ENCODE peak calls at places on chromosomes 3 and 15, in four cellular contexts. P is A549, C is GM12878, D is K562. B is an unnamed sample.

GRCh38 chr3:194871143-194871863 is 185.6 kb downstream of the FAM43A start:
- DNase-seq in P (peak; percentile 73), C (no peak), D (no peak), B (no peak)

GRCh38 chr3:107271787-107272387 is 105.4 kb upstream of the CCDC54 start:
- DNase-seq in P (peak; percentile 41), C (no peak), D (no peak), B (peak; percentile 18)

GRCh38 chr3:65144791-65145355 is 457.1 kb upstream of the ADAMTS9 start:
- DNase-seq in P (no peak), C (no peak), D (no peak), B (no peak)

GRCh38 chr3:150681037-150681436 is 22.7 kb downstream of the ERICH6 start:
- DNase-seq in P (no peak), C (peak; percentile 48), D (no peak), B (no peak)

GRCh38 chr15:50968353-50968752 is 59.9 kb downstream of the AP4E1 start:
- DNase-seq in P (peak; percentile 27), C (no peak), D (no peak), B (no peak)

GRCh38 chr15:79769081-79769481 is 127.7 kb downstream of the MTHFS start:
- DNase-seq in P (peak; percentile 63), C (no peak), D (peak; percentile 12), B (peak; percentile 19)

GRCh38 chr15:70690491-70691281 is 72.7 kb downstream of the UACA start:
- DNase-seq in P (peak; percentile 26), C (no peak), D (no peak), B (peak; percentile 36)

GRCh38 chr3:36595531-36595930 is 168.8 kb downstream of the DCLK3 start:
- DNase-seq in P (no peak), C (no peak), D (no peak), B (no peak)

GRCh38 chr15:70419046-70419445 is 321.3 kb upstream of the TLE3 start:
- DNase-seq in P (no peak), C (no peak), D (no peak), B (no peak)

GRCh38 chr3:114442251-114442650 is 148.4 kb downstream of the TIGIT start:
- DNase-seq in P (no peak), C (no peak), D (no peak), B (no peak)

GRCh38 chr3:38643592-38643991 is 5.9 kb downstream of the SCN5A start:
- DNase-seq in P (no peak), C (no peak), D (no peak), B (no peak)

GRCh38 chr15:40984963-40985362 is 31.7 kb downstream of the CHAC1 start:
- DNase-seq in P (no peak), C (no peak), D (no peak), B (no peak)

GRCh38 chr15:55685292-55685691 is 57.7 kb downstream of the PRTG start:
- DNase-seq in P (no peak), C (no peak), D (no peak), B (no peak)

GRCh38 chr3:21435871-21436270 is 315.1 kb downstream of the ZNF385D start:
- DNase-seq in P (peak; percentile 7), C (no peak), D (no peak), B (no peak)

GRCh38 chr15:92631721-92632120 is 23.9 kb downstream of the FAM174B start:
- DNase-seq in P (no peak), C (no peak), D (peak; percentile 45), B (no peak)

GRCh38 chr15:82571722-82572222 is 31.5 kb upstream of the RPS17 start:
- DNase-seq in P (no peak), C (no peak), D (peak; percentile 34), B (no peak)

GRCh38 chr3:632571-633170 is 436.1 kb downstream of the CHL1 start:
- DNase-seq in P (peak; percentile 67), C (no peak), D (peak; percentile 71), B (peak; percentile 32)

GRCh38 chr3:106345353-106346027 is 476.7 kb upstream of the CBLB start:
- DNase-seq in P (peak; percentile 83), C (no peak), D (no peak), B (no peak)

GRCh38 chr15:52523192-52523591 is 5.5 kb downstream of the MYO5A start:
- DNase-seq in P (no peak), C (no peak), D (no peak), B (no peak)

GRCh38 chr3:142990706-142991105 is 10.7 kb upstream of the U2SURP start:
- DNase-seq in P (no peak), C (no peak), D (no peak), B (no peak)

GRCh38 chr3:142987707-142988106 is 13.7 kb upstream of the U2SURP start:
- DNase-seq in P (no peak), C (no peak), D (no peak), B (no peak)

GRCh38 chr3:142983318-142983717 is 18.1 kb upstream of the U2SURP start:
- DNase-seq in P (no peak), C (no peak), D (no peak), B (no peak)

GRCh38 chr3:142984255-142984654 is 17.1 kb upstream of the U2SURP start:
- DNase-seq in P (no peak), C (no peak), D (no peak), B (no peak)

GRCh38 chr3:142987080-142987700 is 14.2 kb upstream of the U2SURP start:
- DNase-seq in P (peak; percentile 50), C (no peak), D (peak; percentile 59), B (peak; percentile 18)
- TF ChIP-seq ESRRA in P (no peak), C (no peak), D (no peak), B (no peak)

DNA sequence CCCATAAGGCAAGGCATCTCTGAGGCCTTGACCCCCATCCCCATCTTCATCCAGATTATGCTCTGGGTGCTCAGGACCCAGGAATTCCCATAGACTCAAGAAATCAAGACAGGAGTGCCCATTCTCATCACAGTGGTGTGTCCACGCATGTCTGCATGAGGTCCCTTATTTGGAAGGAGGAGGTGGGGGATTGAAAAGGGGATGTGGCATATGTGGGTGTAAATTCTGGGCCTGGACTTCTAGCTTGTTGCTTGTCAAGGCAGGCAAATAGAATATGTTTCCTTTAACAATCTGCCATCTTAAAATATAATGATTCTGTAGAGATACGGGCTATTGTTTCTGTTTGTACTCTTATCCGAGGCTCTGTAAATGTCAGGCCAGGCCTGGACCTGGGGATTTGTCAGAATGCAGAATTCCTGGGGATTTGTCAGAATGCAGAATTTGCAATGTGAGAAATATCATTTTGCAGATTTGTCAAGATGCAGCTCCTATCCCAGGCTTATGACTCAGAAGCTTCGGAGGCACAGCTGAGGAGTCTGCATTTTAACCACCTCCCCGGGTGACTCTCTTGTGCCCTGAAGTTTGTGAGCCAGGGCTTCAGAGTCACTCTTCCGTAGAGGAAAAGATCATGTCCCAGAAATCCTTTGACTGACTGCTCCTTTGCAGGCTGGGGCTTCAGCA is 157.8 kb downstream of the SV2B start:
- DNase-seq in P (no peak), C (no peak), D (no peak), B (no peak)
- H3K4me2 ChIP-seq in P (no peak overlapping the region), C (no peak overlapping the region), D (no peak overlapping the region), B (no peak overlapping the region)

DNA sequence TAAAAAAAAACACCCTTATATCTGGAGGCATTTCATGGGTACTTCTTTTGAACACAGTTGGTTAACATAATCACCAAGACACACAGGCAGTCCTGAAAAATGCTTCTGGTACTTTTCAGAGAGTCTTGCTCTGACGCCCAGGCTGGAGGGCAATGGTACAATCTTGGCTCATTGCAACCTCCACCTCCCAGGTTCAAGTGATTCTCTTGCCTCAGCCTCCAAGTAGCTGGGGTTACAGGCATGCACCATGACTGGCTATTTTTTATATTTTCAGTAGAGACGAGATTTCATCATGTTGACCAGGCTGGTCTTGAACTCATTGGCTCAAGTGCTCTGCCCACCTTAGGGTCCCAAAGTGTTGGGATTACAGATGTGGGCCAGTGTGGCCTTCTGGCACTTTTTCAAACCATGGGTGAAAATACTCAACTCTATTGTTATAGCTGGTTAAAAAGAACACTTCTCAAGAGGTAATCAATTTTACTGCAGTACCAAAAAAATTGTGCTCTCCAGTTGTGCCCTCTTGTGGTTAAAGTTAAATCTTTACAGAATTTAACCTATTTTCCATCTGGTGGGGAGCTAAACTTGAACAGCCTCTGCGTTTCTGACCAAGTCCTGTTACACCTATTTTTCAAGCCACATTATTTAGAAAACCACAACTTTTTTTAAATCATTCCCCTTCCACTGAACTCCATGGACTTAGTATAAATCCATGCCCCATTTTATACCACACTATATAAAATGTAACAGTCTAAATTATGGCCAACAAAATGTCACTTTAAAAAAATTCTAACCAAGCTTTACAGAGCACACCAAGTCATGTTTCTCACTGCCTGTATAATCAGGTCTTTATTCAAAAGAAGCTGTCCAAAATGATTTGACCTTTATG is 1.2 kb upstream of the SNAPC5 start:
- DNase-seq in P (peak; percentile 53), C (no peak), D (peak; percentile 40), B (peak; percentile 15)
- TF ChIP-seq ESRRA in P (no peak), C (no peak), D (no peak), B (no peak)

GRCh38 chr15:99090938-99091337 is 13.9 kb upstream of the SYNM start:
- DNase-seq in P (no peak), C (no peak), D (no peak), B (no peak)
- H3K4me2 ChIP-seq in P (no peak overlapping the region), C (peak overlapping the region; percentile 85), D (no peak overlapping the region), B (no peak overlapping the region)

GRCh38 chr3:61853912-61854311 is 292.5 kb downstream of the PTPRG start:
- DNase-seq in P (no peak), C (no peak), D (no peak), B (no peak)

GRCh38 chr3:61846488-61846887 is 285.1 kb downstream of the PTPRG start:
- DNase-seq in P (no peak), C (no peak), D (no peak), B (no peak)

GRCh38 chr3:61844346-61844745 is 283.0 kb downstream of the PTPRG start:
- DNase-seq in P (no peak), C (no peak), D (no peak), B (no peak)

GRCh38 chr3:61848885-61849284 is 287.5 kb downstream of the PTPRG start:
- DNase-seq in P (no peak), C (no peak), D (no peak), B (no peak)

DNA sequence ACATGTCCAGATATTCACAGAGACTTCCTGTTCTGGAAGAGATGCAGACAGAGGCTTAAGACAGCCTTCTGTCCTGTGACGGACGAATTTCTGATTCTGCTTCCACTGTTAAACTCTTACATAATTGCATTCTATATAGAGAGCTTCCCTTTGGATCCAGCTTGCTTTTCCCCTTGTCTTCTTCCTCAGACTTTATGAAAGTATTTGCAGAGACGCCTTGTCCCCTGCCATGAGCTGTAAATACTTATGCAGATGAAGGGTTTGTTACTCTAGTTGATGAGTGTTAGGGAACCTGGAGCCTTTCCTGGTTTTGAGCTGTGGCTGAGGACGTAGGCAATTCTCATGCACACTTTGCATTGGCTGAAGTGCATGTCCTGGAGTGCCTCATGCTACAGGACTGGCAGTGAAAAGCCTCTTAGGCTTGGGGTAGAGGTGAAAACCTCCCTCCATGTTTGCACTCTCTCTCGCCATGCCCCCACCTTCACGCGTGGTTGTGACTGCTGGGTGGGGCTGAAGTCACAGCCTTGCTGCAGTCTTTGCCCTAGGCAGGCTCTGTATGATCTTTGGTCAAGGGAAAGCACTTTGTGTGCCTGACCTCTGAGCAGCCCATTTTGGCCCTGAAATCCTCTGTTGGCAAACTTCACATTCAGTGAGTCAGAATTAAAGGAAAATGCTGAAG is 286.6 kb downstream of the PTPRG start:
- DNase-seq in P (no peak), C (no peak), D (no peak), B (peak; percentile 17)
- TF ChIP-seq ESRRA in P (no peak), C (no peak), D (no peak), B (no peak)